ENCODE peak calls at places on chromosomes 3 and 15, in six cellular contexts. One of them, this sample, is unnamed.

GRCh38 chr3:47715928-47716327 is 65.8 kb downstream of the SMARCC1 start:
- DNase-seq in epithelial cell of esophagus: peak; percentile 33
- DNase-seq in GM06990: no peak
- DNase-seq in psoas muscle: peak; percentile 44
- DNase-seq in right atrium auricular region: no peak
- DNase-seq in RWPE1: no peak
- DNase-seq in this sample: peak; percentile 65

GRCh38 chr3:161221881-161222600 is 930 bp downstream of the NMD3 start:
- DNase-seq in epithelial cell of esophagus: peak; percentile 34
- DNase-seq in GM06990: peak; percentile 5
- DNase-seq in psoas muscle: no peak
- DNase-seq in right atrium auricular region: no peak
- DNase-seq in RWPE1: peak; percentile 26
- DNase-seq in this sample: peak; percentile 36

GRCh38 chr3:150227839-150228238 is 180.3 kb upstream of the TSC22D2 start:
- DNase-seq in epithelial cell of esophagus: peak; percentile 55
- DNase-seq in GM06990: peak; percentile 9
- DNase-seq in psoas muscle: no peak
- DNase-seq in right atrium auricular region: no peak
- DNase-seq in RWPE1: no peak
- DNase-seq in this sample: peak; percentile 74

GRCh38 chr3:38515367-38515766 is 19.2 kb downstream of the EXOG start:
- DNase-seq in epithelial cell of esophagus: no peak
- DNase-seq in GM06990: no peak
- DNase-seq in psoas muscle: no peak
- DNase-seq in right atrium auricular region: no peak
- DNase-seq in RWPE1: no peak
- DNase-seq in this sample: no peak

GRCh38 chr15:66128116-66128715 is 125.3 kb downstream of the MEGF11 start:
- DNase-seq in epithelial cell of esophagus: no peak
- DNase-seq in GM06990: no peak
- DNase-seq in psoas muscle: no peak
- DNase-seq in right atrium auricular region: no peak
- DNase-seq in RWPE1: no peak
- DNase-seq in this sample: no peak

GRCh38 chr3:195066441-195066841 is 204.5 kb downstream of the XXYLT1 start:
- DNase-seq in epithelial cell of esophagus: no peak
- DNase-seq in GM06990: no peak
- DNase-seq in psoas muscle: no peak
- DNase-seq in right atrium auricular region: no peak
- DNase-seq in RWPE1: no peak
- DNase-seq in this sample: no peak

GRCh38 chr15:101176625-101177024 is 75.2 kb downstream of the CHSY1 start:
- DNase-seq in epithelial cell of esophagus: no peak
- DNase-seq in GM06990: no peak
- DNase-seq in psoas muscle: no peak
- DNase-seq in right atrium auricular region: no peak
- DNase-seq in RWPE1: no peak
- DNase-seq in this sample: peak; percentile 46

GRCh38 chr3:52494446-52494845 is 692 bp upstream of the STAB1 start:
- DNase-seq in epithelial cell of esophagus: no peak
- DNase-seq in GM06990: no peak
- DNase-seq in psoas muscle: no peak
- DNase-seq in right atrium auricular region: no peak
- DNase-seq in RWPE1: no peak
- DNase-seq in this sample: no peak

GRCh38 chr3:46978985-46979944 is at the start of gene NBEAL2:
- DNase-seq in epithelial cell of esophagus: peak; percentile 97
- DNase-seq in GM06990: peak; percentile 94
- DNase-seq in psoas muscle: peak; percentile 98
- DNase-seq in right atrium auricular region: peak; percentile 96
- DNase-seq in RWPE1: peak; percentile 67
- DNase-seq in this sample: peak; percentile 93

GRCh38 chr15:61171190-61171589 is 57.9 kb downstream of the RORA start:
- DNase-seq in epithelial cell of esophagus: peak; percentile 15
- DNase-seq in GM06990: no peak
- DNase-seq in psoas muscle: no peak
- DNase-seq in right atrium auricular region: no peak
- DNase-seq in RWPE1: no peak
- DNase-seq in this sample: no peak

GRCh38 chr3:35679409-35680080 is 40.2 kb downstream of the ARPP21 start:
- DNase-seq in epithelial cell of esophagus: no peak
- DNase-seq in GM06990: no peak
- DNase-seq in psoas muscle: no peak
- DNase-seq in right atrium auricular region: no peak
- DNase-seq in RWPE1: no peak
- DNase-seq in this sample: no peak

GRCh38 chr15:83581381-83581780 is 72.5 kb upstream of the ADAMTSL3 start:
- DNase-seq in epithelial cell of esophagus: peak; percentile 39
- DNase-seq in GM06990: no peak
- DNase-seq in psoas muscle: no peak
- DNase-seq in right atrium auricular region: no peak
- DNase-seq in RWPE1: peak; percentile 24
- DNase-seq in this sample: no peak

GRCh38 chr3:97138914-97139541 is 324.6 kb downstream of the EPHA6 start:
- DNase-seq in epithelial cell of esophagus: peak; percentile 49
- DNase-seq in GM06990: no peak
- DNase-seq in psoas muscle: no peak
- DNase-seq in right atrium auricular region: no peak
- DNase-seq in RWPE1: no peak
- DNase-seq in this sample: peak; percentile 20

GRCh38 chr3:52539010-52539653 is 2.7 kb downstream of the UQCC5 start:
- DNase-seq in epithelial cell of esophagus: no peak
- DNase-seq in GM06990: no peak
- DNase-seq in psoas muscle: no peak
- DNase-seq in right atrium auricular region: no peak
- DNase-seq in RWPE1: no peak
- DNase-seq in this sample: no peak

GRCh38 chr3:154758109-154758868 is 321.8 kb upstream of the MME start:
- DNase-seq in epithelial cell of esophagus: peak; percentile 42
- DNase-seq in GM06990: no peak
- DNase-seq in psoas muscle: no peak
- DNase-seq in right atrium auricular region: no peak
- DNase-seq in RWPE1: peak; percentile 17
- DNase-seq in this sample: peak; percentile 37

GRCh38 chr3:38002940-38003339 is 12.4 kb downstream of the VILL start:
- DNase-seq in epithelial cell of esophagus: no peak
- DNase-seq in GM06990: no peak
- DNase-seq in psoas muscle: no peak
- DNase-seq in right atrium auricular region: no peak
- DNase-seq in RWPE1: no peak
- DNase-seq in this sample: no peak

GRCh38 chr3:70095260-70095659 is 95.7 kb downstream of the SAMMSON start:
- DNase-seq in epithelial cell of esophagus: no peak
- DNase-seq in GM06990: no peak
- DNase-seq in psoas muscle: no peak
- DNase-seq in right atrium auricular region: no peak
- DNase-seq in RWPE1: no peak
- DNase-seq in this sample: no peak

GRCh38 chr15:98888839-98889479 is 118.6 kb downstream of the PGPEP1L start:
- DNase-seq in epithelial cell of esophagus: peak; percentile 48
- DNase-seq in GM06990: no peak
- DNase-seq in psoas muscle: no peak
- DNase-seq in right atrium auricular region: no peak
- DNase-seq in RWPE1: no peak
- DNase-seq in this sample: peak; percentile 42

GRCh38 chr3:168116279-168116678 is 20.6 kb upstream of the GOLIM4 start:
- DNase-seq in epithelial cell of esophagus: peak; percentile 29
- DNase-seq in GM06990: no peak
- DNase-seq in psoas muscle: peak; percentile 38
- DNase-seq in right atrium auricular region: peak; percentile 76
- DNase-seq in RWPE1: no peak
- DNase-seq in this sample: no peak

GRCh38 chr15:93035953-93036810 is 52.8 kb downstream of the RGMA start:
- DNase-seq in epithelial cell of esophagus: peak; percentile 49
- DNase-seq in GM06990: no peak
- DNase-seq in psoas muscle: peak; percentile 35
- DNase-seq in right atrium auricular region: no peak
- DNase-seq in RWPE1: no peak
- DNase-seq in this sample: peak; percentile 59

GRCh38 chr3:60675424-60675823 is 575.8 kb downstream of the FHIT start:
- DNase-seq in epithelial cell of esophagus: peak; percentile 1
- DNase-seq in GM06990: no peak
- DNase-seq in psoas muscle: no peak
- DNase-seq in right atrium auricular region: no peak
- DNase-seq in RWPE1: no peak
- DNase-seq in this sample: no peak

GRCh38 chr3:142779591-142779990 is 55.8 kb downstream of the TRPC1 start:
- DNase-seq in epithelial cell of esophagus: no peak
- DNase-seq in GM06990: no peak
- DNase-seq in psoas muscle: no peak
- DNase-seq in right atrium auricular region: no peak
- DNase-seq in RWPE1: no peak
- DNase-seq in this sample: no peak

GRCh38 chr3:123716421-123716820 is 131.6 kb upstream of the HACD2 start:
- DNase-seq in epithelial cell of esophagus: no peak
- DNase-seq in GM06990: no peak
- DNase-seq in psoas muscle: no peak
- DNase-seq in right atrium auricular region: no peak
- DNase-seq in RWPE1: no peak
- DNase-seq in this sample: no peak

GRCh38 chr3:74651239-74651638 is 36.8 kb upstream of the CNTN3 start:
- DNase-seq in epithelial cell of esophagus: no peak
- DNase-seq in GM06990: no peak
- DNase-seq in psoas muscle: no peak
- DNase-seq in right atrium auricular region: no peak
- DNase-seq in RWPE1: no peak
- DNase-seq in this sample: no peak

GRCh38 chr15:55707985-55708384 is 35.0 kb downstream of the PRTG start:
- DNase-seq in epithelial cell of esophagus: no peak
- DNase-seq in GM06990: no peak
- DNase-seq in psoas muscle: no peak
- DNase-seq in right atrium auricular region: no peak
- DNase-seq in RWPE1: no peak
- DNase-seq in this sample: no peak

GRCh38 chr3:8488877-8489865 is 12.5 kb upstream of the LMCD1 start:
- DNase-seq in epithelial cell of esophagus: no peak
- DNase-seq in GM06990: no peak
- DNase-seq in psoas muscle: no peak
- DNase-seq in right atrium auricular region: no peak
- DNase-seq in RWPE1: no peak
- DNase-seq in this sample: no peak

GRCh38 chr3:140521751-140522445 is 156.0 kb upstream of the TRIM42 start:
- DNase-seq in epithelial cell of esophagus: no peak
- DNase-seq in GM06990: no peak
- DNase-seq in psoas muscle: no peak
- DNase-seq in right atrium auricular region: no peak
- DNase-seq in RWPE1: no peak
- DNase-seq in this sample: no peak

GRCh38 chr3:165259518-165260193 is 63.5 kb upstream of the SLITRK3 start:
- DNase-seq in epithelial cell of esophagus: peak; percentile 59
- DNase-seq in GM06990: no peak
- DNase-seq in psoas muscle: no peak
- DNase-seq in right atrium auricular region: no peak
- DNase-seq in RWPE1: peak; percentile 4
- DNase-seq in this sample: peak; percentile 86

GRCh38 chr3:43076857-43077256 is 29.0 kb downstream of the POMGNT2 start:
- DNase-seq in epithelial cell of esophagus: no peak
- DNase-seq in GM06990: no peak
- DNase-seq in psoas muscle: no peak
- DNase-seq in right atrium auricular region: no peak
- DNase-seq in RWPE1: no peak
- DNase-seq in this sample: no peak

GRCh38 chr3:71503525-71504249 is 79.8 kb downstream of the FOXP1 start:
- DNase-seq in epithelial cell of esophagus: peak; percentile 84
- DNase-seq in GM06990: no peak
- DNase-seq in psoas muscle: no peak
- DNase-seq in right atrium auricular region: no peak
- DNase-seq in RWPE1: peak; percentile 46
- DNase-seq in this sample: peak; percentile 91
- TF ChIP-seq CTCF in epithelial cell of esophagus: no peak
- TF ChIP-seq CTCF in GM06990: no peak
- TF ChIP-seq CTCF in psoas muscle: no peak
- TF ChIP-seq CTCF in right atrium auricular region: no peak
- TF ChIP-seq CTCF in RWPE1: no peak
- TF ChIP-seq CTCF in this sample: no peak

GRCh38 chr3:11653298-11654055 is 9.8 kb upstream of the VGLL4 start:
- DNase-seq in epithelial cell of esophagus: no peak
- DNase-seq in GM06990: no peak
- DNase-seq in psoas muscle: no peak
- DNase-seq in right atrium auricular region: no peak
- DNase-seq in RWPE1: no peak
- DNase-seq in this sample: no peak
- TF ChIP-seq CTCF in epithelial cell of esophagus: peak; percentile 17
- TF ChIP-seq CTCF in GM06990: no peak
- TF ChIP-seq CTCF in psoas muscle: peak; percentile 24
- TF ChIP-seq CTCF in right atrium auricular region: no peak
- TF ChIP-seq CTCF in RWPE1: no peak
- TF ChIP-seq CTCF in this sample: no peak

DNA sequence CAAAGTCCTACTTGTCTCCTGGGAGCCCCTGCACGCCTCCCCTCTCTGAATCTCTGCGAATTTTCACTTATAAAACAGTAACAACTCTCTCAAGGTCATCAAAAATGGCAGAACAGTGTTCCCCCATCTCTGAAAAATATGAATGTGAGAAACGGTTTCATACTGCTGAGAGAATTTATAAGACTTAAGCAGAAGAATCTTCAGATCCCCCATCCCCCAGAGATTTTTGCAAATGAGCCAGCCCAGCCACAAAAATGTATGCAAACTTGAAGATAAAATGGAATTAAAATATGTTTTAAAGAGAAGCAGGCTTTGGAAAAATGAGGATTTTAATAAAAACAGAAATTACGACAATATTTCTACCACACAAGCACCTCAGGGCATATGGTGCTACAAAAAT is 173.0 kb downstream of the STT3B start:
- DNase-seq in epithelial cell of esophagus: no peak
- DNase-seq in GM06990: no peak
- DNase-seq in psoas muscle: no peak
- DNase-seq in right atrium auricular region: no peak
- DNase-seq in RWPE1: no peak
- DNase-seq in this sample: no peak
- TF ChIP-seq CTCF in epithelial cell of esophagus: no peak
- TF ChIP-seq CTCF in GM06990: no peak
- TF ChIP-seq CTCF in psoas muscle: no peak
- TF ChIP-seq CTCF in right atrium auricular region: no peak
- TF ChIP-seq CTCF in RWPE1: no peak
- TF ChIP-seq CTCF in this sample: no peak

DNA sequence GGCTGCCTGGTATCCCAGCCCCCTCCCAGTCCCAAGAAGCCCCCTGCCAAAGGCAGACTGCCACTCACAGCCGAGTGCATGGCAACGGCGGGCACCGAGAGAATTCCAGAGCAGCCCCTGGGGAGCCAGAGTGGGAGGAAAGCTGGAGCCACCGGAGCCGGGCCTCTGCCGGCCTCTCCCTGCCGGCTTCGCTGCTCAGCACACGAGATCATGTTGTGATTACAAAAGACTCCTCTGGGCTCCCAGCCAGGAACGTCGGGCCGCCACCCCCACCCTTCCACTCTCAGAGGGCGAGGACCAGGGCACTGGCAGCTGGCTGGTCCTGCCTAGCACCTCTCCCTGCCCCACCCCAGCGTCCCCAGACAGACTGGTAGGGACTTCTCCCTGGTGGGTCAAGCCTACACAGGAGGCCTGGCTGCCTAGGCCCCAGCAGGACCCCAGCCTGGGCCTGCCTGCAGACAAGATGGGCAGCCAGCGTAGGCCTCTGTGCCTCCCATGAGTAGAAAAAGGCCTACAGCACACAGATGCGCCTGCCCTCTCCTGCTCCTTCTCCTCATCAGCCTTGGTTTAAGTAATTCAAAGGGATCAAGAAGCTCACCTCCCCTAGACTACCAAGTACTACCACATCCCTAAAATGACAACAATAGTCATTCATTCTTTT is at the start of gene CCDC9B:
- DNase-seq in epithelial cell of esophagus: peak; percentile 87
- DNase-seq in GM06990: no peak
- DNase-seq in psoas muscle: peak; percentile 92
- DNase-seq in right atrium auricular region: peak; percentile 91
- DNase-seq in RWPE1: peak; percentile 92
- DNase-seq in this sample: peak; percentile 95
- TF ChIP-seq CTCF in epithelial cell of esophagus: no peak
- TF ChIP-seq CTCF in GM06990: no peak
- TF ChIP-seq CTCF in psoas muscle: no peak
- TF ChIP-seq CTCF in right atrium auricular region: no peak
- TF ChIP-seq CTCF in RWPE1: no peak
- TF ChIP-seq CTCF in this sample: no peak

This sample was measured in MCF 10A.